ENCODE peak calls at places on chromosomes 11 and 22, in ten cellular contexts. N is NCI-H2081, R is tibial nerve, T is NCI-H2029 treated with DMSO at 0.1 percent for 48 hours, Y is frontal cortex, C is kidney epithelial cell, E is AG04450, Z is AG08396, B is smooth muscle cell of the brain vasculature, U is amniotic stem cell. L is an unnamed sample.

GRCh38 chr22:40400173-40400572 is 29.8 kb downstream of the SGSM3 start:
- DNase-seq in Y (no peak), U (no peak), C (no peak), E (no peak), Z (no peak), N (no peak), T (no peak), R (no peak), B (no peak), L (no peak)

GRCh38 chr11:65743928-65744698 is 23.5 kb upstream of the RNASEH2C start:
- DNase-seq in R (no peak), C (no peak), Z (peak), B (no peak), E (no peak), N (no peak), Y (no peak), U (no peak), T (peak), L (no peak)

GRCh38 chr11:117200813-117201515 is 1.8 kb downstream of the TAGLN start:
- DNase-seq in E (no peak), T (no peak), N (no peak), Z (no peak), R (no peak), U (no peak), Y (no peak), C (no peak), B (no peak), L (no peak)

GRCh38 chr11:120324932-120325810 is at the start of gene TLCD5:
- DNase-seq in C (no peak), B (no peak), R (peak), U (peak), E (no peak), T (peak), Y (peak), Z (peak), N (peak), L (peak)

GRCh38 chr11:43942651-43943356 is 367 bp downstream of the C11orf96 start:
- DNase-seq in E (no peak), U (no peak), B (no peak), Y (peak), Z (peak), R (no peak), T (no peak), C (no peak), N (peak), L (no peak)

GRCh38 chr11:134861490-134862107 is 449.6 kb upstream of the B3GAT1 start:
- DNase-seq in B (no peak), N (no peak), Z (no peak), R (no peak), T (no peak), U (no peak), C (no peak), Y (no peak), E (no peak), L (no peak)

GRCh38 chr11:6438979-6439571 is 1.7 kb downstream of the HPX start:
- DNase-seq in C (no peak), T (peak), U (no peak), E (no peak), N (peak), Y (no peak), Z (peak), B (no peak), R (peak), L (no peak)

GRCh38 chr11:123213307-123213708 is 18.3 kb upstream of the CLMP start:
- DNase-seq in Z (no peak), B (no peak), C (no peak), E (no peak), R (no peak), Y (no peak), T (no peak), U (no peak), N (no peak), L (no peak)

GRCh38 chr22:26322179-26322905 is 106.7 kb upstream of the ASPHD2 start:
- DNase-seq in T (no peak), E (peak), U (peak), R (no peak), B (no peak), Y (no peak), N (no peak), C (peak), Z (peak), L (no peak)

GRCh38 chr22:17085277-17086091 is 684 bp downstream of the IL17RA start:
- DNase-seq in T (no peak), Y (no peak), B (no peak), R (no peak), N (no peak), U (no peak), E (no peak), Z (peak), C (no peak), L (no peak)

GRCh38 chr11:12175694-12176241 is 65.4 kb downstream of the MICAL2 start:
- DNase-seq in U (peak), Z (peak), R (no peak), T (no peak), B (no peak), N (no peak), E (no peak), C (peak), Y (no peak), L (no peak)

GRCh38 chr11:88330826-88331428 is 6.6 kb downstream of the CTSC start:
- DNase-seq in N (no peak), C (no peak), U (no peak), T (no peak), Z (no peak), E (no peak), B (no peak), Y (no peak), R (no peak), L (no peak)

GRCh38 chr11:13215157-13215556 is 62.4 kb upstream of the BMAL1 start:
- DNase-seq in B (no peak), R (no peak), Z (peak), C (peak), U (no peak), N (no peak), T (no peak), Y (no peak), E (peak), L (no peak)

GRCh38 chr11:35274909-35275807 is 136.2 kb downstream of the CD44 start:
- DNase-seq in B (no peak), N (peak), U (no peak), R (no peak), C (no peak), T (peak), Y (no peak), Z (peak), E (no peak), L (peak)

GRCh38 chr11:87778341-87778740 is 396.9 kb downstream of the RAB38 start:
- DNase-seq in T (no peak), R (no peak), C (no peak), B (no peak), Z (no peak), E (no peak), N (no peak), U (no peak), Y (no peak), L (no peak)

GRCh38 chr11:44729718-44730117 is 3.0 kb downstream of the TSPAN18 start:
- DNase-seq in U (no peak), C (no peak), R (no peak), T (no peak), N (no peak), Z (no peak), Y (no peak), E (no peak), B (no peak), L (no peak)

GRCh38 chr11:14065153-14065552 is 102.6 kb downstream of the SPON1 start:
- DNase-seq in E (no peak), N (no peak), T (no peak), C (no peak), U (no peak), B (no peak), Z (no peak), R (no peak), Y (no peak), L (no peak)

GRCh38 chr11:1445741-1446445 is 40.7 kb downstream of the MOB2 start:
- DNase-seq in E (no peak), Y (no peak), N (no peak), B (no peak), T (no peak), Z (peak), U (no peak), C (no peak), R (no peak), L (no peak)

GRCh38 chr11:73963861-73964260 is 13.0 kb downstream of the DNAJB13 start:
- DNase-seq in U (no peak), Y (no peak), T (no peak), N (no peak), R (no peak), C (no peak), B (no peak), Z (no peak), E (no peak), L (no peak)

GRCh38 chr11:34358258-34358665 is 452 bp upstream of the ABTB2 start:
- DNase-seq in Y (no peak), C (no peak), T (peak), E (no peak), B (no peak), U (no peak), Z (peak), N (peak), R (peak), L (peak)

GRCh38 chr22:32325811-32326237 is 31.8 kb upstream of the RFPL3 start:
- DNase-seq in C (no peak), U (no peak), Z (no peak), E (no peak), R (no peak), B (no peak), N (no peak), Y (no peak), T (no peak), L (no peak)

GRCh38 chr11:11967669-11968510 is 40.5 kb downstream of the DKK3 start:
- DNase-seq in C (no peak), Y (no peak), E (no peak), N (no peak), U (no peak), T (no peak), R (no peak), Z (no peak), B (no peak), L (no peak)

GRCh38 chr11:76270387-76270786 is 64.1 kb upstream of the WNT11 start:
- DNase-seq in U (no peak), B (no peak), C (no peak), R (peak), T (no peak), N (no peak), E (no peak), Y (no peak), Z (no peak), L (peak)

GRCh38 chr22:49015993-49016908 is 811.4 kb downstream of the BRD1 start:
- DNase-seq in C (no peak), R (no peak), N (no peak), U (no peak), Y (no peak), T (no peak), B (no peak), E (no peak), Z (no peak), L (peak)

GRCh38 chr11:111531687-111532364 is 8.7 kb upstream of the LAYN start:
- DNase-seq in Z (peak), R (no peak), B (peak), Y (no peak), C (peak), E (peak), N (no peak), U (peak), T (no peak), L (no peak)

GRCh38 chr11:31690516-31690915 is 120.6 kb downstream of the PAX6 start:
- DNase-seq in E (no peak), B (no peak), R (no peak), Z (no peak), T (no peak), C (no peak), U (no peak), Y (no peak), N (no peak), L (no peak)

GRCh38 chr11:107691003-107691402 is 20.9 kb downstream of the SLN start:
- DNase-seq in Y (no peak), T (no peak), N (no peak), U (no peak), B (no peak), R (no peak), Z (no peak), E (no peak), C (no peak), L (no peak)

GRCh38 chr11:72303179-72303578 is 59.2 kb upstream of the PHOX2A start:
- DNase-seq in B (no peak), E (no peak), Y (no peak), R (no peak), U (no peak), C (no peak), T (no peak), Z (no peak), N (no peak), L (no peak)

L was measured in lower leg skin.